ENCODE peak calls at places on chromosomes 3 and 15, in four cellular contexts. One of them, this sample, is unnamed. For H3K36me3 and H3K4me1, the result is how much of the 10 kb centered on the place peaks cover.

GRCh38 chr15:90959894-90960293 is 5.2 kb downstream of the RCCD1 start:
- DNase-seq in ascending aorta: peak
- DNase-seq in fibroblast of lung: peak
- DNase-seq in colonic mucosa: no peak
- DNase-seq in this sample: no peak

GRCh38 chr3:141050913-141051632 is at the start of gene SPSB4:
- DNase-seq in ascending aorta: no peak
- DNase-seq in fibroblast of lung: peak
- DNase-seq in colonic mucosa: no peak
- DNase-seq in this sample: peak

GRCh38 chr3:16467368-16467767 is 46.1 kb downstream of the RFTN1 start:
- DNase-seq in colonic mucosa: no peak
- DNase-seq in fibroblast of lung: no peak
- DNase-seq in ascending aorta: no peak
- DNase-seq in this sample: no peak

GRCh38 chr3:115072265-115073008 is 74.7 kb downstream of the ZBTB20 start:
- DNase-seq in ascending aorta: no peak
- DNase-seq in colonic mucosa: no peak
- DNase-seq in fibroblast of lung: peak
- DNase-seq in this sample: peak

GRCh38 chr3:16618721-16619120 is 13.5 kb upstream of the DAZL start:
- DNase-seq in ascending aorta: no peak
- DNase-seq in colonic mucosa: no peak
- DNase-seq in fibroblast of lung: peak
- DNase-seq in this sample: no peak

GRCh38 chr3:158539414-158540014 is 31.5 kb upstream of the MLF1 start:
- DNase-seq in ascending aorta: no peak
- DNase-seq in colonic mucosa: peak
- DNase-seq in fibroblast of lung: peak
- DNase-seq in this sample: peak

GRCh38 chr15:64466408-64467116 is 6.2 kb downstream of the ZNF609 start:
- DNase-seq in fibroblast of lung: no peak
- DNase-seq in ascending aorta: no peak
- DNase-seq in colonic mucosa: no peak
- DNase-seq in this sample: peak

GRCh38 chr3:55427739-55428138 is 59.4 kb downstream of the WNT5A start:
- DNase-seq in fibroblast of lung: no peak
- DNase-seq in colonic mucosa: no peak
- DNase-seq in ascending aorta: no peak
- DNase-seq in this sample: no peak

GRCh38 chr15:65305144-65305758 is 774 bp downstream of the RNU5B-1 start:
- DNase-seq in fibroblast of lung: no peak
- DNase-seq in ascending aorta: no peak
- DNase-seq in colonic mucosa: no peak
- DNase-seq in this sample: no peak

GRCh38 chr3:44685128-44685800 is 27.2 kb upstream of the ZNF502 start:
- DNase-seq in colonic mucosa: peak
- DNase-seq in fibroblast of lung: peak
- DNase-seq in ascending aorta: no peak
- DNase-seq in this sample: peak

GRCh38 chr3:13708871-13709595 is 160.1 kb downstream of the FBLN2 start:
- DNase-seq in colonic mucosa: peak
- DNase-seq in fibroblast of lung: no peak
- DNase-seq in ascending aorta: no peak
- DNase-seq in this sample: no peak

GRCh38 chr3:195012100-195012499 is 258.9 kb downstream of the XXYLT1 start:
- DNase-seq in fibroblast of lung: no peak
- DNase-seq in colonic mucosa: no peak
- DNase-seq in ascending aorta: no peak
- DNase-seq in this sample: no peak

GRCh38 chr3:183312433-183312832 is 59.4 kb downstream of the B3GNT5 start:
- DNase-seq in fibroblast of lung: no peak
- DNase-seq in ascending aorta: no peak
- DNase-seq in colonic mucosa: no peak
- DNase-seq in this sample: no peak

GRCh38 chr3:66428733-66429132 is 72.1 kb downstream of the LRIG1 start:
- DNase-seq in ascending aorta: no peak
- DNase-seq in fibroblast of lung: peak
- DNase-seq in colonic mucosa: peak
- DNase-seq in this sample: peak

GRCh38 chr15:56616551-56616950 is 116.8 kb downstream of the ZNF280D start:
- DNase-seq in fibroblast of lung: no peak
- DNase-seq in colonic mucosa: no peak
- DNase-seq in ascending aorta: no peak
- DNase-seq in this sample: no peak
- H3K36me3 ChIP-seq in fibroblast of lung: under half
- H3K36me3 ChIP-seq in colonic mucosa: under half
- H3K36me3 ChIP-seq in ascending aorta: under half
- H3K36me3 ChIP-seq in this sample: under half

DNA sequence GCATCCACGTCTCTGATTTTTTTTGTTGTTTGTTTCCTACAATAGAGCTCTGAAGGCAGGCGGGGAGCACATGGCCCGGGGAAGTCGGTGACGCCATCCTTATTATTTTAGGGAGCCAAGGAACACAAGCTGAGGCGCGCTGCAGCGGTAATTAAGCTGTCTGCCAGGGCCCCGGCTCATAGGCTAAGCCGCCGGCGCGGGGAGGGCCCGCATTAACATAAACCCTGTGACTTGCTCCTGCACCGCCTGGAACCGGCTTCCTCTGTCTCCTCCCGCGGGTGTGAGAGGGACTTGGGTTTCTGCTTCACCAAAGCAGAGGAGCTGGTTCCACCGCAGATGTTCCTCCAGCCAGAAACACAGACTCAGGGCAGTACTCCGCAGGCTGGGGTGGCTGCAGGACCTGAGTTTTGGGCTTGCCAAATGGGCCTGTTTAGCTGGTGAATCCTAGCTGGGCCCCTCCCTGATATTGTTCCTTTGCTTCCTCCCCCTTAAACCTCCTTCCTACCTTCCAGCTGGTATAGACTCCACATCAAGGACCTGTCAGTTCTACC is 25.3 kb downstream of the ANP32A start:
- DNase-seq in ascending aorta: peak
- DNase-seq in colonic mucosa: peak
- DNase-seq in fibroblast of lung: peak
- DNase-seq in this sample: peak
- H3K4me3 ChIP-seq in ascending aorta: peak
- H3K4me3 ChIP-seq in colonic mucosa: no peak
- H3K4me3 ChIP-seq in fibroblast of lung: no peak
- H3K4me3 ChIP-seq in this sample: no peak

GRCh38 chr15:63363292-63363691 is 18.4 kb downstream of the CA12 start:
- DNase-seq in fibroblast of lung: no peak
- DNase-seq in ascending aorta: no peak
- DNase-seq in colonic mucosa: no peak
- DNase-seq in this sample: no peak

GRCh38 chr15:63362873-63363272 is 18.8 kb downstream of the CA12 start:
- DNase-seq in colonic mucosa: no peak
- DNase-seq in fibroblast of lung: no peak
- DNase-seq in ascending aorta: no peak
- DNase-seq in this sample: no peak

GRCh38 chr15:63366451-63366850 is 15.2 kb downstream of the CA12 start:
- DNase-seq in ascending aorta: no peak
- DNase-seq in colonic mucosa: no peak
- DNase-seq in fibroblast of lung: peak
- DNase-seq in this sample: no peak

GRCh38 chr15:63364293-63365003 is 17.2 kb downstream of the CA12 start:
- DNase-seq in ascending aorta: no peak
- DNase-seq in colonic mucosa: no peak
- DNase-seq in fibroblast of lung: no peak
- DNase-seq in this sample: no peak

GRCh38 chr15:63365004-63365555 is 16.6 kb downstream of the CA12 start:
- DNase-seq in colonic mucosa: no peak
- DNase-seq in fibroblast of lung: no peak
- DNase-seq in ascending aorta: no peak
- DNase-seq in this sample: no peak
- H3K4me1 ChIP-seq in colonic mucosa: under half
- H3K4me1 ChIP-seq in fibroblast of lung: under half
- H3K4me1 ChIP-seq in ascending aorta: under half
- H3K4me1 ChIP-seq in this sample: under half

DNA sequence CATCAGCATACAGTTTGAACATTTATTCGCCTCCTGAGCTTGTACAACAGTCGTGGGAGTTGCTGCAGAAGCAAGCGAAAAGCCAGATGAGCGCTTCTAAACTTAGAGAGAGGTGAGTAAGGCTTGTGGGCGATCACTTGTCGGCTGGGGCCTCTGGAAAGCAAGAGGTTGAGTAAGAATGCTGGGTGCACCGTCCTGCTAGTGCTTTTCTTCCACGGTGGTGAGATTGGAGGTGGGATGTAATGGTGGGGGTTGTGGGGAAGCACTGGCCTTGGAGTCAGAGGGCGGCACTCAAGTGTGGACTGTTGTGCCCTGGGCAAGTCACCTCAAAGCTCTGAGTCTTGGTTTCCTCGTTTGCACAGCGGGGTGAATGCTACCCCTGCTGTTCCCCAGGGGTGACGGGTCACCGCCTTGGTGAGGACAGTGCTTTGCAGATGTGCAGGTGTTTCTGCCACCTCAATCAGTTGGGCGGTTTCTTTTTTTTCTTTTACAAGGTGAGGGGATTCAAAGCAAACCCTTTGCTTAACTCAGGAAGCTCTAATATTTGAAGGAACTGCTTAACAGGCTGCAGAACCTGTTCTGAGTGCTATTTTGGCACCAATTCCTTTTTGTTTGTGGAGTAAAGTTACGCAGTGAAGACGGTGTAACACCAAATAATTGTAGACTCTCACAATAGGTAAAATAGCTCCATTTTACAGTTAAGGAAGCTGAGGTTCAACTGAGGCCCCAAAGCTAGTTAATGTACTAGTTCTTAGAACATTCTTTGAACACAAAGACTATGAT is 6.8 kb downstream of the GHRL start:
- DNase-seq in colonic mucosa: no peak
- DNase-seq in fibroblast of lung: no peak
- DNase-seq in ascending aorta: no peak
- DNase-seq in this sample: no peak
- H3K36me3 ChIP-seq in colonic mucosa: under half
- H3K36me3 ChIP-seq in fibroblast of lung: under half
- H3K36me3 ChIP-seq in ascending aorta: half or more
- H3K36me3 ChIP-seq in this sample: under half

DNA sequence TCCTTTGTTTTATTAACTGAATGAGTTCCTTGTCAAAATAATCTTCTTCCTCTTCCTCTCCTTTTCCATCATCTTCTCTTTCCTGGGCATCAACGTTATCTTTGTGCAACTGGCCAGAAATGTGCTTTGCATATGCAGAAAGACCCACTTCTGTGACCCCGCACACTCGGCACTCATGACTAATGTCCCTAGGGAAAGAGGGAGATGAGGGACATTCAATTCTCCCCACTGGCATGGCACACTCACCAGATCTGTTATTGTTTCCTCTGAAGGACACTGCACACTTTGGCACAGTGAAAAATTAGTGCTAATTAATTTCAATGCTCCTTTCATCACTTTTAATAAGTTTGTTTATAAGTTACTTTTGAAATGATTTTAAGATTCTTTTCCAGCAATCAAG is 34.0 kb downstream of the ZNF106 start:
- DNase-seq in fibroblast of lung: peak
- DNase-seq in ascending aorta: no peak
- DNase-seq in colonic mucosa: no peak
- DNase-seq in this sample: peak
- H3K4me3 ChIP-seq in fibroblast of lung: peak
- H3K4me3 ChIP-seq in ascending aorta: peak
- H3K4me3 ChIP-seq in colonic mucosa: no peak
- H3K4me3 ChIP-seq in this sample: peak

DNA sequence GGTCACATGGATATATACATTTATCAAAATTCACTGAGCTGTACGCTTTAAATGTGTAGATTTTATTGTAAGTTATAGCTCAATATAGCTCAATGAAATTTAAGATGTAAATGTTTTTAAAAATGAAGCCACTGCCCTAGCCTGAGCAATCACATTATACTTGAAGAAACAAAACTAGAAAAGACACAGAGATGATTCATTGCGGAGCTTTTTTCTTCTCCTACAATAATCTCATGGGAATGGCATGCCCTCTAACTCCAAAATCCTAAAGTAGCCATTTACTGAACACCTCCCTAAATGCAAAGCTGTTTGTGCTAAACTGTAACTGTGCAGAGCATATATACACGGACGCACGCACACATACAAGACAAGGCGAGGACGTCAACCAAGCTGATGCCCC is 84.2 kb downstream of the MYO9A start:
- DNase-seq in colonic mucosa: no peak
- DNase-seq in fibroblast of lung: no peak
- DNase-seq in ascending aorta: no peak
- DNase-seq in this sample: no peak
- H3K4me1 ChIP-seq in colonic mucosa: under half
- H3K4me1 ChIP-seq in fibroblast of lung: under half
- H3K4me1 ChIP-seq in ascending aorta: under half
- H3K4me1 ChIP-seq in this sample: under half

This sample was measured in A673.